ENCODE peak calls at places on chromosomes 13 and 19, in ten cellular contexts. G is astrocyte of the cerebellum; B is effector memory CD4-positive, alpha-beta T cell; X is astrocyte of the spinal cord; W is CD8-positive, alpha-beta T cell; C is GM12865; R is cardiac fibroblast; V is HAP-1; Z is GM23338; M is AG10803. I is an unnamed sample.

GRCh38 chr19:32674153-32674958 is 624 bp downstream of the ANKRD27 start:
- DNase-seq in G (no peak), B (peak; percentile 7), X (no peak), W (no peak), C (no peak), R (no peak), V (peak; percentile 4), Z (no peak), M (no peak), I (no peak)

GRCh38 chr13:94559201-94559795 is 36.7 kb downstream of the TGDS start:
- DNase-seq in G (no peak), B (no peak), X (no peak), W (no peak), C (no peak), R (no peak), V (no peak), Z (no peak), M (no peak), I (no peak)

GRCh38 chr19:14073925-14074838 is 1.6 kb downstream of the MISP3 start:
- DNase-seq in G (no peak), B (no peak), X (no peak), W (no peak), C (no peak), R (no peak), V (no peak), Z (no peak), M (no peak), I (no peak)

GRCh38 chr13:67230774-67231480 is 791 bp upstream of the PCDH9 start:
- DNase-seq in G (peak; percentile 60), B (no peak), X (peak; percentile 78), W (no peak), C (peak; percentile 36), R (peak; percentile 78), V (peak; percentile 37), Z (peak; percentile 72), M (peak; percentile 52), I (peak; percentile 23)

GRCh38 chr13:98239156-98240076 is 62.3 kb upstream of the RNF113B start:
- DNase-seq in G (no peak), B (no peak), X (no peak), W (no peak), C (no peak), R (no peak), V (no peak), Z (peak; percentile 59), M (no peak), I (no peak)

GRCh38 chr19:13160557-13160956 is 10.3 kb downstream of the IER2 start:
- DNase-seq in G (no peak), B (no peak), X (peak; percentile 27), W (no peak), C (no peak), R (peak; percentile 39), V (no peak), Z (no peak), M (peak; percentile 67), I (no peak)

GRCh38 chr13:24916464-24916863 is 152.5 kb downstream of the RNF17 start:
- DNase-seq in G (no peak), B (no peak), X (no peak), W (no peak), C (no peak), R (no peak), V (no peak), Z (no peak), M (no peak), I (no peak)

GRCh38 chr13:44806841-44807240 is 182.4 kb downstream of the NUFIP1 start:
- DNase-seq in G (no peak), B (no peak), X (no peak), W (no peak), C (no peak), R (no peak), V (no peak), Z (no peak), M (no peak), I (no peak)

GRCh38 chr13:23509781-23510543 is 60.2 kb upstream of the TNFRSF19 start:
- DNase-seq in G (peak; percentile 80), B (no peak), X (peak; percentile 87), W (no peak), C (no peak), R (peak; percentile 55), V (no peak), Z (no peak), M (peak; percentile 78), I (peak; percentile 58)

GRCh38 chr13:32117696-32118095 is 86.1 kb downstream of the FRY start:
- DNase-seq in G (no peak), B (no peak), X (no peak), W (no peak), C (no peak), R (no peak), V (no peak), Z (no peak), M (no peak), I (no peak)

GRCh38 chr13:20232556-20233277 is 598 bp upstream of the GJB6 start:
- DNase-seq in G (no peak), B (no peak), X (no peak), W (no peak), C (no peak), R (no peak), V (no peak), Z (no peak), M (no peak), I (no peak)

GRCh38 chr13:20525144-20525600 is 485 bp downstream of the CRYL1 start:
- DNase-seq in G (no peak), B (no peak), X (no peak), W (no peak), C (peak; percentile 51), R (peak; percentile 7), V (no peak), Z (peak; percentile 66), M (no peak), I (no peak)

GRCh38 chr19:33302974-33303790 is 848 bp upstream of the CEBPA start:
- DNase-seq in G (no peak), B (no peak), X (peak; percentile 34), W (no peak), C (no peak), R (peak; percentile 65), V (peak; percentile 45), Z (peak; percentile 81), M (peak; percentile 47), I (no peak)

GRCh38 chr13:102788683-102789082 is 10.1 kb downstream of the POGLUT2 start:
- DNase-seq in G (no peak), B (no peak), X (no peak), W (no peak), C (no peak), R (no peak), V (no peak), Z (no peak), M (no peak), I (no peak)

GRCh38 chr13:74576504-74576903 is 442.3 kb upstream of the KLF12 start:
- DNase-seq in G (no peak), B (no peak), X (no peak), W (no peak), C (no peak), R (no peak), V (no peak), Z (no peak), M (no peak), I (no peak)
- H3K4me3 ChIP-seq in G (no peak overlapping the region), B (no peak overlapping the region), X (no peak overlapping the region), W (no peak overlapping the region), C (no peak overlapping the region), R (no peak overlapping the region), V (no peak overlapping the region), Z (peak overlapping the region; percentile 71), M (no peak overlapping the region), I (no peak overlapping the region)

GRCh38 chr19:35142531-35143230 is 374 bp upstream of the FXYD7 start:
- DNase-seq in G (no peak), B (peak; percentile 60), X (no peak), W (peak; percentile 87), C (peak; percentile 62), R (peak; percentile 52), V (peak; percentile 57), Z (peak; percentile 91), M (no peak), I (no peak)
- H3K4me3 ChIP-seq in G (no peak overlapping the region), B (peak overlapping the region; percentile 53), X (no peak overlapping the region), W (peak overlapping the region; percentile 53), C (no peak overlapping the region), R (no peak overlapping the region), V (peak overlapping the region; percentile 33), Z (peak overlapping the region; percentile 89), M (no peak overlapping the region), I (no peak overlapping the region)

GRCh38 chr13:39822437-39822836 is 167.0 kb downstream of the COG6 start:
- DNase-seq in G (no peak), B (no peak), X (no peak), W (no peak), C (no peak), R (no peak), V (no peak), Z (no peak), M (no peak), I (no peak)

GRCh38 chr13:39823063-39823713 is 167.7 kb downstream of the COG6 start:
- DNase-seq in G (no peak), B (no peak), X (no peak), W (no peak), C (no peak), R (no peak), V (no peak), Z (no peak), M (no peak), I (no peak)

GRCh38 chr13:39820606-39821005 is 165.1 kb downstream of the COG6 start:
- DNase-seq in G (no peak), B (no peak), X (no peak), W (no peak), C (no peak), R (no peak), V (no peak), Z (peak; percentile 48), M (no peak), I (no peak)

GRCh38 chr13:39818953-39819352 is 163.5 kb downstream of the COG6 start:
- DNase-seq in G (no peak), B (no peak), X (peak; percentile 77), W (no peak), C (no peak), R (peak; percentile 17), V (no peak), Z (no peak), M (no peak), I (no peak)

DNA sequence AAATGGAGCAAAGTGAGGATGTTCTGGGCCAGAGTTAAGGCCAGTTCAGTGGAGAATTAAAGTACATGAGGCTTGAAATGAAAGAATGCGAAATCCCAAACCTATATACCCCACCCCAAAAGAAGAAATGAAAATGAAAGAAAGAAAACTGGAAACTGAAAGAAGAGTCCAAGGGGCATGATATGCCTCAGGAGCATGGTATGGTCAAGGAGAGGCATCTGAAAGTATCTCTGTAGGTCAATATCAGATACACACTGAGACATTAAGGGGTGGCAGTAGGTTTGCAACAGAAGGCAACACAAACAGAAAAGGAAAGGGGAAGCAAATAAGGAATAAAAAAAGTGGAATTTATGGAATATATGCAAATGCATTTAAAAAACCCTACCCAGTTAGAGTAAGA is 166.5 kb downstream of the COG6 start:
- DNase-seq in G (no peak), B (no peak), X (no peak), W (no peak), C (peak; percentile 20), R (no peak), V (no peak), Z (no peak), M (no peak), I (no peak)
- H3K4me3 ChIP-seq in G (no peak overlapping the region), B (no peak overlapping the region), X (no peak overlapping the region), W (no peak overlapping the region), C (peak overlapping the region; percentile 35), R (no peak overlapping the region), V (no peak overlapping the region), Z (no peak overlapping the region), M (no peak overlapping the region), I (no peak overlapping the region)

DNA sequence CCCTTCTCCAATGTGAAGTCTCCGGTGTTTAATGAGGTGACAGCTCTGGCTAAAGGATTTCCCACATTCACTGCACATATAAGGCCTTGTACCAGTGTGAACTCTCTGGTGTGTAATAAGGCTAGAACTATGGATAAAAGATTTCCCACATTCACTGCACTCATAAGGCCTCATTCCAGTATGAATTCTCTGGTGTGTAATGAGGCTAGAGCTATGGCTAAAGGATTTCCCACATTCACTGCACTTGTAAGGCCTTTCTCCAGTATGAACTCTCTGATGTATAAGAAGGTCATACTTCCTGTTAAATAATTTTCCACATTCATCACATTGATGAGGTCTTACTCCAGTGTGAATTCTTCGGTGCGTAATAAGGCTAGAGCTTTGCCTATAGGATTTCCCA is 5.9 kb downstream of the ZNF256 start:
- DNase-seq in G (no peak), B (no peak), X (no peak), W (no peak), C (no peak), R (no peak), V (no peak), Z (no peak), M (no peak), I (no peak)
- H3K4me3 ChIP-seq in G (no peak overlapping the region), B (no peak overlapping the region), X (no peak overlapping the region), W (no peak overlapping the region), C (no peak overlapping the region), R (no peak overlapping the region), V (no peak overlapping the region), Z (no peak overlapping the region), M (no peak overlapping the region), I (no peak overlapping the region)

I was measured in retinal pigment epithelial cell.